ENCODE peak calls at places on chromosome 4, in seven cellular contexts. One of them, this sample, is unnamed.

GRCh38 chr4:94574050-94574449 is 122.3 kb downstream of the PDLIM5 start:
- DNase-seq in CD4-positive, alpha-beta T cell: no peak
- DNase-seq in left lung: peak; percentile 41
- DNase-seq in endodermal cell: no peak
- DNase-seq in SIG-M5: no peak
- DNase-seq in NCI-H510A treated with DMSO at 0.1 percent for 48 hours: no peak
- DNase-seq in GM13977: no peak
- DNase-seq in this sample: no peak

GRCh38 chr4:184288451-184289178 is 70.9 kb upstream of the ENPP6 start:
- DNase-seq in CD4-positive, alpha-beta T cell: no peak
- DNase-seq in left lung: no peak
- DNase-seq in GM13977: peak; percentile 51
- DNase-seq in NCI-H510A treated with DMSO at 0.1 percent for 48 hours: no peak
- DNase-seq in SIG-M5: no peak
- DNase-seq in endodermal cell: no peak
- DNase-seq in this sample: no peak

GRCh38 chr4:98293089-98293887 is 32.1 kb downstream of the RAP1GDS1 start:
- DNase-seq in NCI-H510A treated with DMSO at 0.1 percent for 48 hours: no peak
- DNase-seq in SIG-M5: no peak
- DNase-seq in endodermal cell: no peak
- DNase-seq in GM13977: no peak
- DNase-seq in left lung: no peak
- DNase-seq in CD4-positive, alpha-beta T cell: no peak
- DNase-seq in this sample: no peak

GRCh38 chr4:43126595-43126994 is 234.1 kb downstream of the GRXCR1 start:
- DNase-seq in SIG-M5: no peak
- DNase-seq in CD4-positive, alpha-beta T cell: no peak
- DNase-seq in NCI-H510A treated with DMSO at 0.1 percent for 48 hours: no peak
- DNase-seq in endodermal cell: no peak
- DNase-seq in left lung: no peak
- DNase-seq in GM13977: no peak
- DNase-seq in this sample: no peak

GRCh38 chr4:127975121-127975770 is 10.0 kb downstream of the ABHD18 start:
- DNase-seq in CD4-positive, alpha-beta T cell: no peak
- DNase-seq in GM13977: no peak
- DNase-seq in SIG-M5: no peak
- DNase-seq in NCI-H510A treated with DMSO at 0.1 percent for 48 hours: no peak
- DNase-seq in left lung: no peak
- DNase-seq in endodermal cell: no peak
- DNase-seq in this sample: peak; percentile 4

GRCh38 chr4:16573744-16574143 is 324.7 kb downstream of the LDB2 start:
- DNase-seq in SIG-M5: no peak
- DNase-seq in GM13977: no peak
- DNase-seq in NCI-H510A treated with DMSO at 0.1 percent for 48 hours: no peak
- DNase-seq in CD4-positive, alpha-beta T cell: no peak
- DNase-seq in left lung: no peak
- DNase-seq in endodermal cell: no peak
- DNase-seq in this sample: no peak

GRCh38 chr4:176259330-176260090 is 9.5 kb downstream of the ASB5 start:
- DNase-seq in SIG-M5: no peak
- DNase-seq in NCI-H510A treated with DMSO at 0.1 percent for 48 hours: no peak
- DNase-seq in GM13977: no peak
- DNase-seq in endodermal cell: no peak
- DNase-seq in left lung: no peak
- DNase-seq in CD4-positive, alpha-beta T cell: no peak
- DNase-seq in this sample: no peak

GRCh38 chr4:159224412-159224811 is 121.5 kb downstream of the RAPGEF2 start:
- DNase-seq in endodermal cell: no peak
- DNase-seq in CD4-positive, alpha-beta T cell: no peak
- DNase-seq in left lung: no peak
- DNase-seq in GM13977: no peak
- DNase-seq in SIG-M5: no peak
- DNase-seq in NCI-H510A treated with DMSO at 0.1 percent for 48 hours: no peak
- DNase-seq in this sample: no peak

GRCh38 chr4:1375761-1376322 is 28.8 kb downstream of the UVSSA start:
- DNase-seq in SIG-M5: no peak
- DNase-seq in endodermal cell: peak; percentile 29
- DNase-seq in CD4-positive, alpha-beta T cell: no peak
- DNase-seq in left lung: peak; percentile 70
- DNase-seq in GM13977: no peak
- DNase-seq in NCI-H510A treated with DMSO at 0.1 percent for 48 hours: no peak
- DNase-seq in this sample: no peak

GRCh38 chr4:187603093-187603395 is 392.5 kb upstream of the ZFP42 start:
- DNase-seq in CD4-positive, alpha-beta T cell: no peak
- DNase-seq in endodermal cell: no peak
- DNase-seq in NCI-H510A treated with DMSO at 0.1 percent for 48 hours: no peak
- DNase-seq in SIG-M5: no peak
- DNase-seq in GM13977: no peak
- DNase-seq in left lung: no peak
- DNase-seq in this sample: no peak

GRCh38 chr4:76757418-76757910 is 140.5 kb downstream of the SOWAHB start:
- DNase-seq in GM13977: no peak
- DNase-seq in SIG-M5: no peak
- DNase-seq in left lung: no peak
- DNase-seq in NCI-H510A treated with DMSO at 0.1 percent for 48 hours: no peak
- DNase-seq in endodermal cell: no peak
- DNase-seq in CD4-positive, alpha-beta T cell: no peak
- DNase-seq in this sample: no peak

GRCh38 chr4:114921191-114921590 is 192.2 kb downstream of the NDST4 start:
- DNase-seq in CD4-positive, alpha-beta T cell: no peak
- DNase-seq in endodermal cell: no peak
- DNase-seq in left lung: no peak
- DNase-seq in SIG-M5: no peak
- DNase-seq in GM13977: no peak
- DNase-seq in NCI-H510A treated with DMSO at 0.1 percent for 48 hours: no peak
- DNase-seq in this sample: no peak

GRCh38 chr4:150070464-150071170 is 7.6 kb upstream of the DCLK2 start:
- DNase-seq in left lung: no peak
- DNase-seq in NCI-H510A treated with DMSO at 0.1 percent for 48 hours: no peak
- DNase-seq in CD4-positive, alpha-beta T cell: no peak
- DNase-seq in endodermal cell: no peak
- DNase-seq in SIG-M5: no peak
- DNase-seq in GM13977: no peak
- DNase-seq in this sample: no peak

This sample was measured in NCI-H1092 treated with DMSO at 0.1 percent for 48 hours.